ENCODE peak calls at places on chromosomes 1 and 21, in eight cellular contexts. Z, Y, D, G, E, M, U and A are unnamed samples.

GRCh38 chr1:207578796-207579435 is 66.0 kb upstream of the CR1L start:
- ATAC-seq in Y (no peak), E (no peak), M (no peak), Z (no peak), U (peak), G (no peak), D (no peak), A (peak)

GRCh38 chr21:41677671-41678015 is 89.2 kb downstream of the RIPK4 start:
- ATAC-seq in Y (peak), U (no peak), E (no peak), M (no peak), D (no peak), Z (no peak), G (no peak), A (no peak)

GRCh38 chr1:10057305-10057704 is 24.5 kb downstream of the UBE4B start:
- ATAC-seq in Z (peak), Y (peak), D (no peak), E (no peak), G (peak), M (no peak), U (no peak), A (no peak)

GRCh38 chr1:51240096-51240495 is 4.0 kb downstream of the RNF11 start:
- ATAC-seq in E (no peak), M (no peak), D (no peak), Y (no peak), U (no peak), Z (no peak), G (no peak), A (no peak)

GRCh38 chr1:110421159-110421777 is 13.8 kb upstream of the LAMTOR5 start:
- ATAC-seq in Y (peak), G (peak), M (no peak), Z (peak), E (peak), U (peak), D (no peak), A (peak)

GRCh38 chr1:85599076-85599491 is 18.5 kb downstream of the CCN1 start:
- ATAC-seq in U (no peak), D (no peak), M (no peak), E (peak), Y (peak), Z (no peak), G (no peak), A (no peak)

GRCh38 chr1:222890702-222891101 is 75.9 kb downstream of the DISP1 start:
- ATAC-seq in E (no peak), Y (peak), G (no peak), D (no peak), M (no peak), U (no peak), Z (no peak), A (no peak)

GRCh38 chr1:221708076-221708571 is 33.8 kb downstream of the DUSP10 start:
- ATAC-seq in U (peak), Y (peak), M (peak), Z (peak), D (peak), G (peak), E (peak), A (peak)

GRCh38 chr1:111832521-111833155 is 76.9 kb downstream of the DDX20 start:
- ATAC-seq in U (no peak), E (no peak), Y (no peak), D (no peak), G (no peak), M (no peak), Z (no peak), A (no peak)

GRCh38 chr1:185996211-185996610 is 262.0 kb downstream of the HMCN1 start:
- ATAC-seq in Y (no peak), M (no peak), Z (peak), E (no peak), G (peak), D (no peak), U (no peak), A (no peak)

GRCh38 chr1:4585216-4585615 is 69.2 kb upstream of the AJAP1 start:
- ATAC-seq in Z (no peak), D (no peak), U (no peak), Y (no peak), G (no peak), M (no peak), E (no peak), A (no peak)

GRCh38 chr1:9878421-9878820 is 31.6 kb downstream of the CTNNBIP1 start:
- ATAC-seq in E (no peak), D (no peak), Y (no peak), M (no peak), G (no peak), Z (no peak), U (no peak), A (no peak)